ENCODE peak calls at places on chromosome 2, in four cellular contexts. E is fibroblast of the aortic adventitia, P is T-helper 2 cell, W is stomach. C is an unnamed sample.

GRCh38 chr2:230941202-230942180 is 16.4 kb upstream of the GPR55 start:
- DNase-seq in W (peak), P (no peak), E (no peak), C (peak)

GRCh38 chr2:216956820-216957493 is 97.1 kb upstream of the TNP1 start:
- DNase-seq in P (no peak), E (no peak), W (no peak), C (no peak)

GRCh38 chr2:130911482-130911881 is 74.8 kb downstream of the ARHGEF4 start:
- DNase-seq in P (no peak), E (no peak), W (no peak), C (no peak)

GRCh38 chr2:152825834-152826233 is 107.4 kb downstream of the ARL6IP6 start:
- DNase-seq in E (peak), W (no peak), P (no peak), C (no peak)

GRCh38 chr2:43052204-43052943 is 174.0 kb downstream of the ZFP36L2 start:
- DNase-seq in P (no peak), E (no peak), W (no peak), C (no peak)

GRCh38 chr2:75558786-75559428 is 1.8 kb downstream of the EVA1A start:
- DNase-seq in W (no peak), P (no peak), E (no peak), C (no peak)

GRCh38 chr2:150063432-150063889 is 424.0 kb downstream of the RND3 start:
- DNase-seq in P (no peak), W (no peak), E (peak), C (no peak)

GRCh38 chr2:240986787-240987411 is 11.5 kb upstream of the SNED1 start:
- DNase-seq in E (peak), W (no peak), P (no peak), C (no peak)

GRCh38 chr2:181041661-181042060 is 61.3 kb downstream of the UBE2E3 start:
- DNase-seq in P (peak), W (no peak), E (no peak), C (no peak)

GRCh38 chr2:220353897-220354296 is 726.5 kb downstream of the SLC4A3 start:
- DNase-seq in E (peak), W (no peak), P (no peak), C (no peak)

GRCh38 chr2:171227066-171227782 is 66.5 kb upstream of the TLK1 start:
- DNase-seq in P (no peak), W (no peak), E (peak), C (no peak)

GRCh38 chr2:25340340-25340886 is 1.3 kb downstream of the DNMT3A start:
- DNase-seq in E (no peak), W (no peak), P (no peak), C (peak)

GRCh38 chr2:232839680-232840079 is 30.4 kb upstream of the SNORC start:
- DNase-seq in W (peak), P (no peak), E (no peak), C (peak)

GRCh38 chr2:237471457-237472186 is 15.4 kb upstream of the MLPH start:
- DNase-seq in E (peak), P (no peak), W (peak), C (no peak)

GRCh38 chr2:120342451-120342850 is 3.5 kb upstream of the INHBB start:
- DNase-seq in W (no peak), P (no peak), E (no peak), C (no peak)

C was measured in colonic mucosa.